ENCODE peak calls at places on chromosomes 6 and 20, in five cellular contexts. One of them, this sample, is unnamed. For H3K4me1, the result is how much of the 10 kb centered on the place peaks cover.

GRCh38 chr6:31110825-31111582 is 1.4 kb downstream of the C6orf15 start:
- DNase-seq in left lung: no peak
- DNase-seq in CD8-positive, alpha-beta memory T cell: no peak
- DNase-seq in tibial artery: no peak
- DNase-seq in CD8-positive, alpha-beta T cell: no peak
- DNase-seq in this sample: no peak

GRCh38 chr20:1902188-1902587 is 7.0 kb downstream of the SIRPA start:
- DNase-seq in left lung: no peak
- DNase-seq in CD8-positive, alpha-beta memory T cell: no peak
- DNase-seq in tibial artery: no peak
- DNase-seq in CD8-positive, alpha-beta T cell: no peak
- DNase-seq in this sample: no peak

GRCh38 chr20:40938020-40938419 is 90.6 kb upstream of the TOP1 start:
- DNase-seq in left lung: no peak
- DNase-seq in CD8-positive, alpha-beta memory T cell: no peak
- DNase-seq in tibial artery: no peak
- DNase-seq in CD8-positive, alpha-beta T cell: no peak
- DNase-seq in this sample: no peak

GRCh38 chr6:3356056-3356823 is 97.5 kb downstream of the PSMG4 start:
- DNase-seq in left lung: no peak
- DNase-seq in CD8-positive, alpha-beta memory T cell: peak
- DNase-seq in tibial artery: peak
- DNase-seq in CD8-positive, alpha-beta T cell: peak
- DNase-seq in this sample: peak

GRCh38 chr6:107132330-107132954 is 17.1 kb upstream of the BEND3 start:
- DNase-seq in left lung: no peak
- DNase-seq in CD8-positive, alpha-beta memory T cell: no peak
- DNase-seq in tibial artery: no peak
- DNase-seq in CD8-positive, alpha-beta T cell: no peak
- DNase-seq in this sample: no peak

GRCh38 chr6:116313377-116313776 is 33.6 kb upstream of the TSPYL1 start:
- DNase-seq in left lung: no peak
- DNase-seq in CD8-positive, alpha-beta memory T cell: no peak
- DNase-seq in tibial artery: no peak
- DNase-seq in CD8-positive, alpha-beta T cell: no peak
- DNase-seq in this sample: no peak

GRCh38 chr20:11379257-11380011 is 538.3 kb upstream of the BTBD3 start:
- DNase-seq in left lung: peak
- DNase-seq in CD8-positive, alpha-beta memory T cell: no peak
- DNase-seq in tibial artery: no peak
- DNase-seq in CD8-positive, alpha-beta T cell: no peak
- DNase-seq in this sample: no peak

GRCh38 chr20:1430004-1430451 is 36.6 kb downstream of the NSFL1C start:
- DNase-seq in left lung: no peak
- DNase-seq in CD8-positive, alpha-beta memory T cell: no peak
- DNase-seq in tibial artery: no peak
- DNase-seq in CD8-positive, alpha-beta T cell: no peak
- DNase-seq in this sample: no peak

GRCh38 chr6:48423640-48424365 is 312.8 kb upstream of the PTCHD4 start:
- DNase-seq in left lung: no peak
- DNase-seq in CD8-positive, alpha-beta memory T cell: no peak
- DNase-seq in tibial artery: no peak
- DNase-seq in CD8-positive, alpha-beta T cell: no peak
- DNase-seq in this sample: no peak

GRCh38 chr20:61932199-61932592 is 133.5 kb downstream of the TAF4 start:
- DNase-seq in left lung: no peak
- DNase-seq in CD8-positive, alpha-beta memory T cell: no peak
- DNase-seq in tibial artery: peak
- DNase-seq in CD8-positive, alpha-beta T cell: no peak
- DNase-seq in this sample: peak

GRCh38 chr6:113076116-113076515 is 729.0 kb downstream of the RFPL4B start:
- DNase-seq in left lung: no peak
- DNase-seq in CD8-positive, alpha-beta memory T cell: no peak
- DNase-seq in tibial artery: no peak
- DNase-seq in CD8-positive, alpha-beta T cell: no peak
- DNase-seq in this sample: no peak

GRCh38 chr20:53342429-53342828 is 251.2 kb downstream of the ZNF217 start:
- DNase-seq in left lung: no peak
- DNase-seq in CD8-positive, alpha-beta memory T cell: no peak
- DNase-seq in tibial artery: no peak
- DNase-seq in CD8-positive, alpha-beta T cell: no peak
- DNase-seq in this sample: no peak

GRCh38 chr6:53250761-53251672 is 97.7 kb downstream of the ELOVL5 start:
- DNase-seq in left lung: no peak
- DNase-seq in CD8-positive, alpha-beta memory T cell: no peak
- DNase-seq in tibial artery: no peak
- DNase-seq in CD8-positive, alpha-beta T cell: no peak
- DNase-seq in this sample: no peak

GRCh38 chr6:84804720-84805119 is 40.3 kb upstream of the TBX18 start:
- DNase-seq in left lung: no peak
- DNase-seq in CD8-positive, alpha-beta memory T cell: no peak
- DNase-seq in tibial artery: no peak
- DNase-seq in CD8-positive, alpha-beta T cell: no peak
- DNase-seq in this sample: no peak

GRCh38 chr20:62716198-62716940 is 7.7 kb downstream of the NTSR1 start:
- DNase-seq in left lung: peak
- DNase-seq in CD8-positive, alpha-beta memory T cell: peak
- DNase-seq in tibial artery: no peak
- DNase-seq in CD8-positive, alpha-beta T cell: peak
- DNase-seq in this sample: no peak

GRCh38 chr6:167661456-167662103 is 165.1 kb upstream of the AFDN start:
- DNase-seq in left lung: no peak
- DNase-seq in CD8-positive, alpha-beta memory T cell: no peak
- DNase-seq in tibial artery: no peak
- DNase-seq in CD8-positive, alpha-beta T cell: no peak
- DNase-seq in this sample: no peak

GRCh38 chr6:31734703-31735500 is 1.4 kb downstream of the CLIC1 start:
- DNase-seq in left lung: peak
- DNase-seq in CD8-positive, alpha-beta memory T cell: peak
- DNase-seq in tibial artery: peak
- DNase-seq in CD8-positive, alpha-beta T cell: peak
- DNase-seq in this sample: peak

GRCh38 chr6:118618676-118619377 is 32.6 kb downstream of the CEP85L start:
- DNase-seq in left lung: no peak
- DNase-seq in CD8-positive, alpha-beta memory T cell: peak
- DNase-seq in tibial artery: peak
- DNase-seq in CD8-positive, alpha-beta T cell: peak
- DNase-seq in this sample: peak

GRCh38 chr6:39820553-39820952 is 28.4 kb downstream of the DAAM2 start:
- DNase-seq in left lung: no peak
- DNase-seq in CD8-positive, alpha-beta memory T cell: no peak
- DNase-seq in tibial artery: no peak
- DNase-seq in CD8-positive, alpha-beta T cell: no peak
- DNase-seq in this sample: no peak

GRCh38 chr6:39821739-39822532 is 29.8 kb downstream of the DAAM2 start:
- DNase-seq in left lung: no peak
- DNase-seq in CD8-positive, alpha-beta memory T cell: no peak
- DNase-seq in tibial artery: peak
- DNase-seq in CD8-positive, alpha-beta T cell: no peak
- DNase-seq in this sample: peak

GRCh38 chr6:39819676-39820075 is 27.5 kb downstream of the DAAM2 start:
- DNase-seq in left lung: no peak
- DNase-seq in CD8-positive, alpha-beta memory T cell: no peak
- DNase-seq in tibial artery: no peak
- DNase-seq in CD8-positive, alpha-beta T cell: no peak
- DNase-seq in this sample: no peak

GRCh38 chr6:39819226-39819625 is 27.1 kb downstream of the DAAM2 start:
- DNase-seq in left lung: no peak
- DNase-seq in CD8-positive, alpha-beta memory T cell: no peak
- DNase-seq in tibial artery: no peak
- DNase-seq in CD8-positive, alpha-beta T cell: no peak
- DNase-seq in this sample: no peak

DNA sequence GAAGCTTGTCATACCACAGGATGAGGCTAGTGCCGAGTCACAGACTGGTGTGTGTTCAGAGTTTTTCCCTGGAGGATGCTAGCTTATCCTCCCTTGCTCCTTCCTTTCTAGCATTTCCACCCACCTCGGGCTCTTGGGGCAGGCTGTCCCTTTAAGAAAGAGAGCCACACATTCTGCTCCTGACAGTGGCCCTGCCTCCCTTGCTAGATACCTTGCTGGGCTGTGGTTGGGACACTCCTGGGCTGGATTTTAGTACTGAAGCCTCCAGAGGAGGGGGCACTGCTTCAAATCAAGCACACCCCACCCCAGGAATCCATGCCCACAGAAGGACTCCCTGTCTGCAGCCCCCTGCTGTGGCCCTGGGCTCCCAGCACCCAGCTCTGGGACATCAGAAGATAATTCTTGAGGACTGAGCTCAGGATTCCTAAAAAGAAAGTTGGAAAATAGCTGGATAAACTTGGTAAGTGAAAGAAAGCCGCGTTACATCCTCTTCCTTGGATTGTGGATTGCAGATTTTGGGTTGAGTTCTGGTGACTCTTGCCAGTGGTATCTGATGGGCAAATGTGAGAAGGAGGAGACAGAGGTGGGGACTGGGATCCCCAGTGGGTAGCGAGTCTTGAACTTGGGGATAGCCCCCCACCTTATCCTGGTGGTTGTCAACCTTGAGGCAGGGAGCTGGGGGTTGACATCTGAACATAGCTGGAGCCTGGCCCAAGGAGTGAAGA is 29.0 kb downstream of the DAAM2 start:
- DNase-seq in left lung: no peak
- DNase-seq in CD8-positive, alpha-beta memory T cell: no peak
- DNase-seq in tibial artery: no peak
- DNase-seq in CD8-positive, alpha-beta T cell: no peak
- DNase-seq in this sample: no peak
- H3K4me1 ChIP-seq in left lung: under half
- H3K4me1 ChIP-seq in CD8-positive, alpha-beta memory T cell: under half
- H3K4me1 ChIP-seq in tibial artery: half or more
- H3K4me1 ChIP-seq in CD8-positive, alpha-beta T cell: under half
- H3K4me1 ChIP-seq in this sample: under half

DNA sequence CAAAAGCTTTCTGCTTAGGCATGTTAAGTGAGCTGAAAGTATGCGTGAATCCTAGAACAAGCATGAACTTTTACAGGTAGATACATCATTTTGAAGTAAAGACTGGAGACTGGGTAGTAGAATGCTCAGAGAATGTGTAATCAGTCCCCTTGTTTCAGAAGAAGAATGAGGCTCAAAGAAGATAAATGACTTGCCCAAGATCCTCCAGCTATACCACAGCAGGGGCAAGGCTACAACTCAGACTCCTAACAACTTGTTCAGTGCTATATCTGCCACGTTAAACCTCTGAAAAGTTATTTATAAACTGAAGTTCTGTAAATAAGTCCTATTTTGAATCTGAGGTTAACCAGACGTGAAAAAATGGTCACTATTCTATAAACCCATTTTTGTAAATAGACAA is 2.9 kb downstream of the RIPOR2 start:
- DNase-seq in left lung: no peak
- DNase-seq in CD8-positive, alpha-beta memory T cell: no peak
- DNase-seq in tibial artery: no peak
- DNase-seq in CD8-positive, alpha-beta T cell: no peak
- DNase-seq in this sample: no peak
- H3K4me1 ChIP-seq in left lung: under half
- H3K4me1 ChIP-seq in CD8-positive, alpha-beta memory T cell: under half
- H3K4me1 ChIP-seq in tibial artery: under half
- H3K4me1 ChIP-seq in CD8-positive, alpha-beta T cell: under half
- H3K4me1 ChIP-seq in this sample: under half

GRCh38 chr20:32914031-32914430 is 55.3 kb downstream of the EFCAB8 start:
- DNase-seq in left lung: no peak
- DNase-seq in CD8-positive, alpha-beta memory T cell: no peak
- DNase-seq in tibial artery: no peak
- DNase-seq in CD8-positive, alpha-beta T cell: peak
- DNase-seq in this sample: no peak

GRCh38 chr20:32912688-32913087 is 54.0 kb downstream of the EFCAB8 start:
- DNase-seq in left lung: no peak
- DNase-seq in CD8-positive, alpha-beta memory T cell: no peak
- DNase-seq in tibial artery: no peak
- DNase-seq in CD8-positive, alpha-beta T cell: no peak
- DNase-seq in this sample: no peak

GRCh38 chr20:32909896-32910571 is 51.3 kb downstream of the EFCAB8 start:
- DNase-seq in left lung: no peak
- DNase-seq in CD8-positive, alpha-beta memory T cell: no peak
- DNase-seq in tibial artery: no peak
- DNase-seq in CD8-positive, alpha-beta T cell: no peak
- DNase-seq in this sample: peak

GRCh38 chr20:32909451-32909850 is 50.7 kb downstream of the EFCAB8 start:
- DNase-seq in left lung: no peak
- DNase-seq in CD8-positive, alpha-beta memory T cell: no peak
- DNase-seq in tibial artery: no peak
- DNase-seq in CD8-positive, alpha-beta T cell: no peak
- DNase-seq in this sample: peak

DNA sequence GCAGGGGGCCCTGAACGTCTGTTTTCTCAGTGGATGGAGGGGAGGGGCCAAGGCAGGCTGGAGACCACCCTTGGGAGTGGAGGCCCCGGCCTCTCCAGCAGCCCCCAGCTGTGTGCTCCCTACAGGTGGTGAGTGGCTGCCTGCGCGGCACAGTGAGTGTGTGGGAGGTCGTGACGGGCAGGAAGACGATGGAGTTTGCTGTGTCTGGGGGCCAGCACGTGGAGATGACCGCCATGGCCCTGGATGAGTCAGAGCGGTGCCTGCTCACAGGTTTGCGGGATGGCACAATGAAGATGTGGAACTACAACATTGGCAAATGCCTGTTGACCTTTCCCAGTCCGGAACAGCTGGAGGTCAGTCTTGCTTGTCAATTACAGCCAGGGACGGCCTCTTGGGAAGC is 52.6 kb downstream of the EFCAB8 start:
- DNase-seq in left lung: no peak
- DNase-seq in CD8-positive, alpha-beta memory T cell: no peak
- DNase-seq in tibial artery: no peak
- DNase-seq in CD8-positive, alpha-beta T cell: no peak
- DNase-seq in this sample: peak
- H3K4me1 ChIP-seq in left lung: under half
- H3K4me1 ChIP-seq in CD8-positive, alpha-beta memory T cell: under half
- H3K4me1 ChIP-seq in tibial artery: under half
- H3K4me1 ChIP-seq in CD8-positive, alpha-beta T cell: under half
- H3K4me1 ChIP-seq in this sample: under half

GRCh38 chr6:34768148-34768547 is 10.8 kb downstream of the SNRPC start:
- DNase-seq in left lung: no peak
- DNase-seq in CD8-positive, alpha-beta memory T cell: no peak
- DNase-seq in tibial artery: no peak
- DNase-seq in CD8-positive, alpha-beta T cell: no peak
- DNase-seq in this sample: no peak
- H3K4me1 ChIP-seq in left lung: under half
- H3K4me1 ChIP-seq in CD8-positive, alpha-beta memory T cell: under half
- H3K4me1 ChIP-seq in tibial artery: under half
- H3K4me1 ChIP-seq in CD8-positive, alpha-beta T cell: under half
- H3K4me1 ChIP-seq in this sample: under half

GRCh38 chr20:19544684-19545083 is 213.4 kb upstream of the RIN2 start:
- DNase-seq in left lung: no peak
- DNase-seq in CD8-positive, alpha-beta memory T cell: no peak
- DNase-seq in tibial artery: no peak
- DNase-seq in CD8-positive, alpha-beta T cell: no peak
- DNase-seq in this sample: no peak

GRCh38 chr20:19543114-19543513 is 214.9 kb upstream of the RIN2 start:
- DNase-seq in left lung: no peak
- DNase-seq in CD8-positive, alpha-beta memory T cell: no peak
- DNase-seq in tibial artery: no peak
- DNase-seq in CD8-positive, alpha-beta T cell: no peak
- DNase-seq in this sample: no peak

GRCh38 chr20:19539191-19539590 is 218.9 kb upstream of the RIN2 start:
- DNase-seq in left lung: no peak
- DNase-seq in CD8-positive, alpha-beta memory T cell: no peak
- DNase-seq in tibial artery: no peak
- DNase-seq in CD8-positive, alpha-beta T cell: no peak
- DNase-seq in this sample: no peak

GRCh38 chr20:19540401-19540800 is 217.7 kb upstream of the RIN2 start:
- DNase-seq in left lung: no peak
- DNase-seq in CD8-positive, alpha-beta memory T cell: no peak
- DNase-seq in tibial artery: no peak
- DNase-seq in CD8-positive, alpha-beta T cell: no peak
- DNase-seq in this sample: no peak
- H3K4me1 ChIP-seq in left lung: under half
- H3K4me1 ChIP-seq in CD8-positive, alpha-beta memory T cell: under half
- H3K4me1 ChIP-seq in tibial artery: under half
- H3K4me1 ChIP-seq in CD8-positive, alpha-beta T cell: under half
- H3K4me1 ChIP-seq in this sample: under half